ENCODE peak calls at places on chromosomes 11 and 22, in ten cellular contexts. B, F, I, M, C, O, K, P, J and A are unnamed samples.
A peak's percentile ranks its signal among the peaks of the same experiment; 100 is the strongest.

GRCh38 chr11:82864268-82864667 is 36.0 kb downstream of the PRCP start:
- DNase-seq in B (peak; percentile 45), F (peak; percentile 90), I (peak; percentile 32), M (peak; percentile 36), C (peak; percentile 52), O (peak; percentile 86), K (no peak), P (peak; percentile 78), J (peak; percentile 42), A (peak; percentile 30)

GRCh38 chr22:33648478-33648877 is 271.8 kb downstream of the LARGE1 start:
- DNase-seq in B (no peak), F (no peak), I (no peak), M (no peak), C (no peak), O (no peak), K (no peak), P (no peak), J (no peak), A (no peak)

GRCh38 chr11:20762112-20762511 is 92.7 kb downstream of the NELL1 start:
- DNase-seq in B (no peak), F (no peak), I (no peak), M (no peak), C (no peak), O (no peak), K (no peak), P (no peak), J (no peak), A (no peak)

GRCh38 chr11:125165111-125165663 is 636 bp downstream of the PKNOX2 start:
- DNase-seq in B (no peak), F (peak; percentile 26), I (no peak), M (peak; percentile 51), C (no peak), O (peak; percentile 43), K (no peak), P (peak; percentile 72), J (no peak), A (peak; percentile 71)

GRCh38 chr22:44783091-44783490 is 30.7 kb downstream of the ARHGAP8 start:
- DNase-seq in B (no peak), F (no peak), I (no peak), M (no peak), C (no peak), O (no peak), K (no peak), P (no peak), J (no peak), A (no peak)

GRCh38 chr11:73087730-73088129 is 54.4 kb downstream of the FCHSD2 start:
- DNase-seq in B (no peak), F (peak; percentile 53), I (no peak), M (no peak), C (peak; percentile 48), O (peak; percentile 21), K (no peak), P (no peak), J (no peak), A (no peak)

GRCh38 chr11:16114451-16114850 is 241.9 kb downstream of the SOX6 start:
- DNase-seq in B (no peak), F (no peak), I (no peak), M (no peak), C (no peak), O (no peak), K (no peak), P (no peak), J (no peak), A (no peak)

GRCh38 chr11:72040497-72041363 is 39.6 kb downstream of the NUMA1 start:
- DNase-seq in B (peak; percentile 92), F (peak; percentile 98), I (peak; percentile 72), M (peak; percentile 97), C (peak; percentile 94), O (peak; percentile 97), K (peak; percentile 61), P (peak; percentile 97), J (peak; percentile 54), A (peak; percentile 54)

GRCh38 chr11:74004046-74004693 is 4.7 kb downstream of the UCP3 start:
- DNase-seq in B (no peak), F (no peak), I (no peak), M (no peak), C (no peak), O (no peak), K (peak; percentile 5), P (no peak), J (no peak), A (no peak)

GRCh38 chr11:58254936-58255335 is 13.1 kb downstream of the OR10W1 start:
- DNase-seq in B (no peak), F (no peak), I (no peak), M (no peak), C (no peak), O (no peak), K (no peak), P (no peak), J (no peak), A (no peak)

GRCh38 chr11:23497040-23497439 is 636.8 kb upstream of the CCDC179 start:
- DNase-seq in B (no peak), F (no peak), I (no peak), M (no peak), C (no peak), O (no peak), K (no peak), P (no peak), J (no peak), A (no peak)

GRCh38 chr22:30635273-30636225 is at the start of gene SLC35E4:
- DNase-seq in B (peak; percentile 76), F (peak; percentile 88), I (peak; percentile 60), M (peak; percentile 92), C (peak; percentile 93), O (peak; percentile 94), K (peak; percentile 91), P (peak; percentile 97), J (peak; percentile 95), A (peak; percentile 98)

GRCh38 chr11:27124514-27125264 is 84.1 kb downstream of the BBOX1 start:
- DNase-seq in B (no peak), F (peak; percentile 64), I (no peak), M (peak; percentile 55), C (no peak), O (no peak), K (no peak), P (no peak), J (no peak), A (no peak)

GRCh38 chr11:74577624-74578396 is 14.6 kb upstream of the POLD3 start:
- DNase-seq in B (no peak), F (no peak), I (no peak), M (peak; percentile 20), C (no peak), O (no peak), K (no peak), P (no peak), J (no peak), A (no peak)

GRCh38 chr11:130580372-130580771 is 131.9 kb downstream of the ADAMTS15 start:
- DNase-seq in B (peak; percentile 94), F (peak; percentile 44), I (peak; percentile 21), M (peak; percentile 90), C (no peak), O (no peak), K (no peak), P (no peak), J (no peak), A (no peak)

GRCh38 chr11:65821107-65821506 is 12.7 kb upstream of the SNX32 start:
- DNase-seq in B (no peak), F (no peak), I (no peak), M (no peak), C (no peak), O (no peak), K (no peak), P (no peak), J (no peak), A (no peak)

DNA sequence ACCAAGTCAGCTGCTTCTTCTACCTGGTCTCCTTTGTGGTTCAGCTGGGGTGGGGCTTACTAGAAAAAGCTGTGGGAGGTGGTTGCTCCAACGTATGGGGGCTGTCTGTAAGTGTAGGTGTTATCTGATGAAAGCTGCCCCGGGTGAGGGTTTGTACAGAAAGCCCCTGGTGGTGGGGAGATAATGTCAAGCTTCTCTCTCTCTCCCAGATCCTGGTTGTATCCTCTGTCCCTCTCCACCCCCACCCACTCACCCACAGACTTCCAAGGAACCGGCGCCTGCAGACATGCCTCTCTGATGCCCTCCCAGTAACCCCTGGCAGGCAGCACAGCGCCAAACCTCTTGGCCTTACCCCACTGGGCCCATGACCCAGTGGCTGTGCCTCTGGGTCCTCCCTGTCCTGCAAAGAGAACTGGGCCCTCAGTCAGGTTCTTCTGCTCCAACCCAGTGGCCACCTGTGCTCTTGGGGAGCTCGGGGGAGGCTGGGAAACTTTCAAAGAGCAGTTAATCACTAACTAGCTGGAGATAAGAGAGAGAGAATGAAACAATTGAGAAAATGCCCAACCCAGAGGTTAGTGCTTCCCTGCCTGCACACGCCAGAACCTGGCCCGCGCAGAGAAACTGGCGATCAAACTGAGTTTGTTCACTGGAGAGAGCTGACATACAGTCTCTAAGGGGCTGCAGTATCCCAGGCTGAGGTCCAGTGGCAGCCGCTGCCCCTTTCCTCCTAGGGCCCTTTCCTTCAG is 20.4 kb upstream of the EHF start:
- DNase-seq in B (no peak), F (no peak), I (peak; percentile 68), M (no peak), C (peak; percentile 56), O (no peak), K (no peak), P (no peak), J (no peak), A (no peak)
- TF ChIP-seq CTCF in B (no peak), F (no peak), I (no peak), M (no peak), C (no peak), O (no peak), K (no peak), P (no peak), J (no peak), A (no peak)

DNA sequence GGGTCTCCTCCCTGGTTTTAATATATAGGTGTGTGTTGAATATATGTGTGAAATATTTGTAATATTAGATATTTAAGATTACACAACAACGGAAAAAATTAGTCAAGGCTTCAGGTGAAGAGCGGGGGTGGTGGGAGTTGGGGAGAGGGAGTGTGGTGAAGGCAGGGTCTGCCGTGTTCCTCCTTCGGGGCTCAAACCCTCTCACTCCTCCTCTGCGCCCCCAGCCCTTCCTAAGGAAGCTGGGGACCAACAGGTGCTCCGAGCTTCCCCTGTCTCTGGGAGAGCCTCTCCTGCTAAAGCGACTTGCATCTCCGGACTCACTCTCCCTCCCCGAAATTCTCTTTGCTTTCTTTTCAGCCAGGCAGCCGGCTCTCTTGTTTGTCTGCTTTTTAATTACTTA is 950 bp upstream of the CADM1 start:
- DNase-seq in B (no peak), F (no peak), I (no peak), M (no peak), C (no peak), O (no peak), K (no peak), P (no peak), J (no peak), A (no peak)
- TF ChIP-seq CTCF in B (no peak), F (no peak), I (no peak), M (no peak), C (no peak), O (no peak), K (no peak), P (no peak), J (no peak), A (no peak)

GRCh38 chr11:44863231-44863630 is 87.5 kb downstream of the TP53I11 start:
- DNase-seq in B (no peak), F (no peak), I (no peak), M (peak; percentile 12), C (no peak), O (no peak), K (no peak), P (no peak), J (no peak), A (no peak)
- TF ChIP-seq CTCF in B (no peak), F (no peak), I (no peak), M (no peak), C (no peak), O (no peak), K (no peak), P (no peak), J (no peak), A (no peak)

GRCh38 chr11:64629796-64630562 is 39.0 kb downstream of the SLC22A12 start:
- DNase-seq in B (no peak), F (no peak), I (peak; percentile 77), M (no peak), C (no peak), O (peak; percentile 44), K (no peak), P (no peak), J (no peak), A (no peak)
- TF ChIP-seq CTCF in B (no peak), F (no peak), I (peak; percentile 66), M (peak; percentile 3), C (no peak), O (no peak), K (no peak), P (no peak), J (no peak), A (no peak)